ENCODE peak calls at places on chromosomes 16 and 17, in eight cellular contexts. F is mammary epithelial cell, Y is K562, R is fibroblast of lung, L is OCI-LY7, V is GM12865, C is fibroblast of pulmonary artery, Q is heart left ventricle. W is an unnamed sample.
A peak's percentile ranks its signal among the peaks of the same experiment; 100 is the strongest.

GRCh38 chr16:89155184-89155679 is 16.3 kb upstream of the CDH15 start:
- DNase-seq in F (no peak), Y (no peak), R (peak; percentile 60), L (no peak), V (no peak), C (peak; percentile 83), Q (peak; percentile 63), W (no peak)

GRCh38 chr17:43814714-43815113 is 18.2 kb downstream of the MPP3 start:
- DNase-seq in F (peak; percentile 67), Y (no peak), R (peak; percentile 74), L (no peak), V (no peak), C (peak; percentile 82), Q (no peak), W (no peak)

GRCh38 chr16:50235581-50235980 is 30.8 kb upstream of the ADCY7 start:
- DNase-seq in F (peak; percentile 63), Y (no peak), R (peak; percentile 56), L (no peak), V (no peak), C (no peak), Q (no peak), W (no peak)

GRCh38 chr17:77328823-77329740 is 188.3 kb downstream of the SEC14L1 start:
- DNase-seq in F (no peak), Y (no peak), R (no peak), L (no peak), V (no peak), C (no peak), Q (peak; percentile 4), W (no peak)

GRCh38 chr17:77865716-77866115 is 92.8 kb upstream of the TNRC6C start:
- DNase-seq in F (no peak), Y (no peak), R (no peak), L (no peak), V (no peak), C (no peak), Q (no peak), W (no peak)

GRCh38 chr17:38616361-38616760 is 10.6 kb upstream of the SRCIN1 start:
- DNase-seq in F (no peak), Y (no peak), R (no peak), L (no peak), V (no peak), C (no peak), Q (no peak), W (no peak)

GRCh38 chr17:61337247-61337812 is 62.3 kb upstream of the TBX2 start:
- DNase-seq in F (no peak), Y (no peak), R (peak; percentile 32), L (no peak), V (no peak), C (no peak), Q (no peak), W (no peak)

GRCh38 chr17:64418506-64419339 is 28.1 kb upstream of the PECAM1 start:
- DNase-seq in F (peak; percentile 39), Y (peak; percentile 47), R (peak; percentile 54), L (peak; percentile 84), V (peak; percentile 70), C (peak; percentile 88), Q (no peak), W (peak; percentile 26)

GRCh38 chr17:49972486-49973270 is 3.7 kb downstream of the DLX4 start:
- DNase-seq in F (no peak), Y (no peak), R (no peak), L (no peak), V (no peak), C (no peak), Q (no peak), W (no peak)

GRCh38 chr16:1150511-1150982 is 2.4 kb upstream of the CACNA1H start:
- DNase-seq in F (no peak), Y (peak; percentile 75), R (peak; percentile 13), L (peak; percentile 15), V (peak; percentile 2), C (no peak), Q (no peak), W (no peak)

DNA sequence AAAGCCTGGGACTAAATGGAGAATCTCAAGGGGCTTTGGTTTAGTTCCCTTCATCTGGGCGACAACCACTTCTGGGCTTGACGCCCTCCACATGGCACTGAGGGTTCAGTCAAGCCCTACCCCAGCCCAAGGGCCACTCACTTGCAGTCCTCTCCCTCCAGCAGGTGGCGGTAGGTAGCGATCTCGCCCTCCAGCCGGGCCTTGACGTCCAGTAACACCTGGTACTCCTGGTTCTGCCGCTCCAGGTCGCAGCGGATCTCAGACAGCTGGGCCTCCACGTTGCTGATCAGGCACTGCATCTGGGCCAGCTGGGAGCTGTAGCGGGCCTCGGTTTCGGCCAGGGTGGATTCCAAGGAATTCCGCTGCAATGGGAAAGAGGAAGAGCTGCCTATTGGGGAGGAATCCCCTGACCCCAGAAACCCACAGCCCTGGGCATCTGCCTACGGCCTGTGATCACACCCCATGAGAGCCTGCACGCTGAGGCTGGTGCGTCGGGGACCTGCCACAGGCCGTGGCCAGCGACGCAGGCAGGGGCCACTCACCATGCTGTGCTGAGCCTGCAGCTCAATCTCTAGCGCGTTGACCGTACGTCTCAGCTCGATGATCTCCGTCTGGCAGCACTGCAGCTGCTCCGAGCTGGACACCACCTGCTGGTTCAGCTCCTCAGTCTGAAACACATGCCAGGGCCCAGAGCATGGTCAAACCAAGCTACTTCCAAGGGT is 2.7 kb downstream of the KRT36 start:
- DNase-seq in F (no peak), Y (peak; percentile 83), R (no peak), L (peak; percentile 35), V (peak; percentile 43), C (no peak), Q (no peak), W (no peak)
- TF ChIP-seq CTCF in F (peak; percentile 14), Y (peak; percentile 89), R (peak; percentile 50), L (peak; percentile 78), V (peak; percentile 59), C (peak; percentile 48), Q (peak; percentile 29), W (peak; percentile 9)

GRCh38 chr16:3171855-3172593 is 16.0 kb upstream of the OR1F1 start:
- DNase-seq in F (peak; percentile 84), Y (peak; percentile 74), R (peak; percentile 72), L (no peak), V (peak; percentile 86), C (no peak), Q (no peak), W (no peak)
- H3K4me3 ChIP-seq in F (no peak overlapping the region), Y (peak overlapping the region; percentile 6), R (no peak overlapping the region), L (no peak overlapping the region), V (peak overlapping the region; percentile 28), C (no peak overlapping the region), Q (peak overlapping the region; percentile 6), W (no peak overlapping the region)

GRCh38 chr17:10052414-10052813 is 146.0 kb downstream of the GAS7 start:
- DNase-seq in F (no peak), Y (no peak), R (no peak), L (no peak), V (peak; percentile 78), C (no peak), Q (no peak), W (no peak)
- TF ChIP-seq CTCF in F (no peak), Y (no peak), R (no peak), L (no peak), V (no peak), C (no peak), Q (no peak), W (no peak)

GRCh38 chr16:87486282-87486681 is 6.5 kb downstream of the ZCCHC14 start:
- DNase-seq in F (no peak), Y (no peak), R (no peak), L (no peak), V (no peak), C (no peak), Q (no peak), W (no peak)

GRCh38 chr16:87490091-87490798 is 2.6 kb downstream of the ZCCHC14 start:
- DNase-seq in F (no peak), Y (no peak), R (no peak), L (no peak), V (no peak), C (peak; percentile 19), Q (no peak), W (no peak)

GRCh38 chr16:87492241-87492635 is 586 bp downstream of the ZCCHC14 start:
- DNase-seq in F (no peak), Y (peak; percentile 72), R (no peak), L (no peak), V (no peak), C (no peak), Q (no peak), W (no peak)

GRCh38 chr16:87487361-87487924 is 5.4 kb downstream of the ZCCHC14 start:
- DNase-seq in F (peak; percentile 88), Y (peak; percentile 44), R (peak; percentile 28), L (no peak), V (no peak), C (peak; percentile 32), Q (no peak), W (no peak)

DNA sequence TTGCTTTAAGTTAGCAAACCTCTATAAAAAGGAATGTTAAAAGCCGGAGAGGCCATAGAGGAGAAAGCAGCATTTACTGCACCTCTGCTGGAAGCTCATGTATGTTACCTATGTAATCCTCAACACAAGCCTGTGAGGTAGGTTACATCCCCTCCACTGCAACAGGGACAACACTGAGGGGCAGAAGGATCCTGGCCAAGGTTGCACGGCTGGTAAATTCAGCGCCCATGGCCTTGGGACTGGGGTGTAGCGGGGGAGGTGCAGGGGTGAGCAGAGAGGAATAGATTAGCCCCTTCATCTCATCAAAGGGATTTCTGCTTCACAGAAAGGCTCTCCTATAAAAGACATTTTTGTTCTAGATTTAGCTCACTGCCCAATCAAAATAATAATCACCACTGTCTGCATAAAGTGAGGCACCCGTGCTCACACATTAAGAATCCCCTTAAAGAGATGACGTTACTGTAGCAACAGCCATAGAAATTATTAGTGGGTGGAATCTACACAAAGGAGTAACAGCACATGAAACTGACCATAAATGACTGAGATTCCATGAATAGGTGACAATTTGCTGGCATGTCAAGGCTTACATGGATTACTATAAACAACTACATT is 3.3 kb downstream of the ZCCHC14 start:
- DNase-seq in F (no peak), Y (no peak), R (no peak), L (no peak), V (no peak), C (no peak), Q (no peak), W (no peak)
- H3K4me3 ChIP-seq in F (peak overlapping the region; percentile 36), Y (no peak overlapping the region), R (peak overlapping the region; percentile 44), L (peak overlapping the region; percentile 25), V (no peak overlapping the region), C (peak overlapping the region; percentile 45), Q (no peak overlapping the region), W (peak overlapping the region; percentile 59)

GRCh38 chr17:68906638-68907037 is 48.6 kb downstream of the ABCA8 start:
- DNase-seq in F (peak; percentile 9), Y (peak; percentile 8), R (peak; percentile 39), L (peak; percentile 19), V (peak; percentile 15), C (peak; percentile 64), Q (no peak), W (no peak)
- TF ChIP-seq CTCF in F (peak; percentile 55), Y (no peak), R (peak; percentile 53), L (peak; percentile 76), V (peak; percentile 13), C (peak; percentile 57), Q (peak; percentile 35), W (peak; percentile 20)

GRCh38 chr16:85048921-85049562 is 21.4 kb downstream of the KIAA0513 start:
- DNase-seq in F (no peak), Y (peak; percentile 47), R (no peak), L (no peak), V (no peak), C (no peak), Q (no peak), W (no peak)
- H3K4me3 ChIP-seq in F (no peak overlapping the region), Y (peak overlapping the region; percentile 41), R (no peak overlapping the region), L (no peak overlapping the region), V (no peak overlapping the region), C (no peak overlapping the region), Q (no peak overlapping the region), W (no peak overlapping the region)